ENCODE peak calls at places on chromosomes 12 and 14, in five cellular contexts. One of them, this sample, is unnamed.

GRCh38 chr12:96810057-96810456 is 97.0 kb upstream of the NEDD1 start:
- DNase-seq in HCT116: no peak
- DNase-seq in stimulated activated CD4-positive, alpha-beta T cell treated with anti-CD3 and anti-CD28 coated beads, Interleukin-12 subunit alpha, Interleukin-12 subunit beta, amount 100 ng/mL, for 4 hours: no peak
- DNase-seq in stimulated activated CD8-positive, alpha-beta memory T cell treated with anti-CD3 and anti-CD28 coated beads, Interleukin-4, amount 100 ng/mL, for 1 hour: no peak
- DNase-seq in cerebellar cortex: no peak
- DNase-seq in this sample: no peak

GRCh38 chr14:49417790-49418189 is 168.4 kb downstream of the RPS29 start:
- DNase-seq in HCT116: no peak
- DNase-seq in stimulated activated CD4-positive, alpha-beta T cell treated with anti-CD3 and anti-CD28 coated beads, Interleukin-12 subunit alpha, Interleukin-12 subunit beta, amount 100 ng/mL, for 4 hours: no peak
- DNase-seq in stimulated activated CD8-positive, alpha-beta memory T cell treated with anti-CD3 and anti-CD28 coated beads, Interleukin-4, amount 100 ng/mL, for 1 hour: no peak
- DNase-seq in cerebellar cortex: no peak
- DNase-seq in this sample: no peak

GRCh38 chr12:17169726-17170471 is 563.9 kb upstream of the LMO3 start:
- DNase-seq in HCT116: no peak
- DNase-seq in stimulated activated CD4-positive, alpha-beta T cell treated with anti-CD3 and anti-CD28 coated beads, Interleukin-12 subunit alpha, Interleukin-12 subunit beta, amount 100 ng/mL, for 4 hours: no peak
- DNase-seq in stimulated activated CD8-positive, alpha-beta memory T cell treated with anti-CD3 and anti-CD28 coated beads, Interleukin-4, amount 100 ng/mL, for 1 hour: no peak
- DNase-seq in cerebellar cortex: no peak
- DNase-seq in this sample: no peak

GRCh38 chr12:51823875-51824565 is 24.5 kb downstream of the FIGNL2 start:
- DNase-seq in HCT116: peak
- DNase-seq in stimulated activated CD4-positive, alpha-beta T cell treated with anti-CD3 and anti-CD28 coated beads, Interleukin-12 subunit alpha, Interleukin-12 subunit beta, amount 100 ng/mL, for 4 hours: no peak
- DNase-seq in stimulated activated CD8-positive, alpha-beta memory T cell treated with anti-CD3 and anti-CD28 coated beads, Interleukin-4, amount 100 ng/mL, for 1 hour: no peak
- DNase-seq in cerebellar cortex: peak
- DNase-seq in this sample: no peak

GRCh38 chr12:70785896-70786295 is 134.6 kb downstream of the PTPRR start:
- DNase-seq in HCT116: no peak
- DNase-seq in stimulated activated CD4-positive, alpha-beta T cell treated with anti-CD3 and anti-CD28 coated beads, Interleukin-12 subunit alpha, Interleukin-12 subunit beta, amount 100 ng/mL, for 4 hours: no peak
- DNase-seq in stimulated activated CD8-positive, alpha-beta memory T cell treated with anti-CD3 and anti-CD28 coated beads, Interleukin-4, amount 100 ng/mL, for 1 hour: no peak
- DNase-seq in cerebellar cortex: peak
- DNase-seq in this sample: no peak

GRCh38 chr12:130162267-130162666 is at the start of gene FZD10:
- DNase-seq in HCT116: no peak
- DNase-seq in stimulated activated CD4-positive, alpha-beta T cell treated with anti-CD3 and anti-CD28 coated beads, Interleukin-12 subunit alpha, Interleukin-12 subunit beta, amount 100 ng/mL, for 4 hours: peak
- DNase-seq in stimulated activated CD8-positive, alpha-beta memory T cell treated with anti-CD3 and anti-CD28 coated beads, Interleukin-4, amount 100 ng/mL, for 1 hour: no peak
- DNase-seq in cerebellar cortex: no peak
- DNase-seq in this sample: no peak

GRCh38 chr14:92625213-92625612 is 111.6 kb downstream of the RIN3 start:
- DNase-seq in HCT116: peak
- DNase-seq in stimulated activated CD4-positive, alpha-beta T cell treated with anti-CD3 and anti-CD28 coated beads, Interleukin-12 subunit alpha, Interleukin-12 subunit beta, amount 100 ng/mL, for 4 hours: no peak
- DNase-seq in stimulated activated CD8-positive, alpha-beta memory T cell treated with anti-CD3 and anti-CD28 coated beads, Interleukin-4, amount 100 ng/mL, for 1 hour: no peak
- DNase-seq in cerebellar cortex: no peak
- DNase-seq in this sample: no peak

GRCh38 chr12:10178766-10179165 is at the start of gene TMEM52B:
- DNase-seq in HCT116: no peak
- DNase-seq in stimulated activated CD4-positive, alpha-beta T cell treated with anti-CD3 and anti-CD28 coated beads, Interleukin-12 subunit alpha, Interleukin-12 subunit beta, amount 100 ng/mL, for 4 hours: no peak
- DNase-seq in stimulated activated CD8-positive, alpha-beta memory T cell treated with anti-CD3 and anti-CD28 coated beads, Interleukin-4, amount 100 ng/mL, for 1 hour: no peak
- DNase-seq in cerebellar cortex: no peak
- DNase-seq in this sample: no peak

GRCh38 chr12:68495666-68496065 is 115.0 kb upstream of the RAP1B start:
- DNase-seq in HCT116: no peak
- DNase-seq in stimulated activated CD4-positive, alpha-beta T cell treated with anti-CD3 and anti-CD28 coated beads, Interleukin-12 subunit alpha, Interleukin-12 subunit beta, amount 100 ng/mL, for 4 hours: no peak
- DNase-seq in stimulated activated CD8-positive, alpha-beta memory T cell treated with anti-CD3 and anti-CD28 coated beads, Interleukin-4, amount 100 ng/mL, for 1 hour: no peak
- DNase-seq in cerebellar cortex: no peak
- DNase-seq in this sample: no peak